ENCODE peak calls at places on chromosomes 11 and 22, in ten cellular contexts. One of them, this sample, is unnamed.

GRCh38 chr11:61974766-61975631 is 7.6 kb upstream of the FTH1 start:
- DNase-seq in chondrocyte: no peak
- DNase-seq in heart right ventricle: no peak
- DNase-seq in pancreas: peak
- DNase-seq in H9: no peak
- DNase-seq in foreskin fibroblast: no peak
- DNase-seq in GM06990: no peak
- DNase-seq in WTC11: no peak
- DNase-seq in cardiac fibroblast: peak
- DNase-seq in tibial nerve: no peak
- DNase-seq in this sample: no peak

GRCh38 chr11:69298778-69299461 is 5.0 kb downstream of the MYEOV start:
- DNase-seq in chondrocyte: peak
- DNase-seq in heart right ventricle: no peak
- DNase-seq in pancreas: no peak
- DNase-seq in H9: no peak
- DNase-seq in foreskin fibroblast: peak
- DNase-seq in GM06990: no peak
- DNase-seq in WTC11: no peak
- DNase-seq in cardiac fibroblast: no peak
- DNase-seq in tibial nerve: no peak
- DNase-seq in this sample: no peak

GRCh38 chr11:11346249-11346648 is 6.8 kb downstream of the CSNK2A3 start:
- DNase-seq in chondrocyte: no peak
- DNase-seq in heart right ventricle: no peak
- DNase-seq in pancreas: no peak
- DNase-seq in H9: no peak
- DNase-seq in foreskin fibroblast: no peak
- DNase-seq in GM06990: no peak
- DNase-seq in WTC11: no peak
- DNase-seq in cardiac fibroblast: no peak
- DNase-seq in tibial nerve: no peak
- DNase-seq in this sample: no peak

GRCh38 chr22:50217543-50218152 is 16.8 kb downstream of the SELENOO start:
- DNase-seq in chondrocyte: no peak
- DNase-seq in heart right ventricle: no peak
- DNase-seq in pancreas: no peak
- DNase-seq in H9: no peak
- DNase-seq in foreskin fibroblast: no peak
- DNase-seq in GM06990: no peak
- DNase-seq in WTC11: no peak
- DNase-seq in cardiac fibroblast: no peak
- DNase-seq in tibial nerve: no peak
- DNase-seq in this sample: no peak

GRCh38 chr22:25644122-25644521 is 79.6 kb downstream of the GRK3 start:
- DNase-seq in chondrocyte: no peak
- DNase-seq in heart right ventricle: peak
- DNase-seq in pancreas: no peak
- DNase-seq in H9: no peak
- DNase-seq in foreskin fibroblast: peak
- DNase-seq in GM06990: no peak
- DNase-seq in WTC11: no peak
- DNase-seq in cardiac fibroblast: peak
- DNase-seq in tibial nerve: no peak
- DNase-seq in this sample: no peak

GRCh38 chr11:22234743-22235142 is 41.9 kb downstream of the ANO5 start:
- DNase-seq in chondrocyte: no peak
- DNase-seq in heart right ventricle: no peak
- DNase-seq in pancreas: no peak
- DNase-seq in H9: peak
- DNase-seq in foreskin fibroblast: no peak
- DNase-seq in GM06990: no peak
- DNase-seq in WTC11: no peak
- DNase-seq in cardiac fibroblast: no peak
- DNase-seq in tibial nerve: no peak
- DNase-seq in this sample: no peak

GRCh38 chr11:119666463-119667131 is 62.4 kb downstream of the NECTIN1 start:
- DNase-seq in chondrocyte: no peak
- DNase-seq in heart right ventricle: peak
- DNase-seq in pancreas: peak
- DNase-seq in H9: peak
- DNase-seq in foreskin fibroblast: peak
- DNase-seq in GM06990: peak
- DNase-seq in WTC11: peak
- DNase-seq in cardiac fibroblast: peak
- DNase-seq in tibial nerve: peak
- DNase-seq in this sample: peak

GRCh38 chr11:132396318-132396717 is 1025.9 kb downstream of the NTM start:
- DNase-seq in chondrocyte: no peak
- DNase-seq in heart right ventricle: no peak
- DNase-seq in pancreas: no peak
- DNase-seq in H9: no peak
- DNase-seq in foreskin fibroblast: no peak
- DNase-seq in GM06990: no peak
- DNase-seq in WTC11: no peak
- DNase-seq in cardiac fibroblast: no peak
- DNase-seq in tibial nerve: no peak
- DNase-seq in this sample: no peak

GRCh38 chr22:48719978-48720661 is 1107.6 kb downstream of the BRD1 start:
- DNase-seq in chondrocyte: peak
- DNase-seq in heart right ventricle: no peak
- DNase-seq in pancreas: no peak
- DNase-seq in H9: peak
- DNase-seq in foreskin fibroblast: no peak
- DNase-seq in GM06990: no peak
- DNase-seq in WTC11: peak
- DNase-seq in cardiac fibroblast: no peak
- DNase-seq in tibial nerve: no peak
- DNase-seq in this sample: peak

GRCh38 chr22:19147193-19147780 is 2.8 kb downstream of the GSC2 start:
- DNase-seq in chondrocyte: no peak
- DNase-seq in heart right ventricle: no peak
- DNase-seq in pancreas: no peak
- DNase-seq in H9: no peak
- DNase-seq in foreskin fibroblast: no peak
- DNase-seq in GM06990: no peak
- DNase-seq in WTC11: peak
- DNase-seq in cardiac fibroblast: no peak
- DNase-seq in tibial nerve: no peak
- DNase-seq in this sample: no peak

GRCh38 chr11:80165763-80166162 is 724.9 kb upstream of the TENM4 start:
- DNase-seq in chondrocyte: no peak
- DNase-seq in heart right ventricle: no peak
- DNase-seq in pancreas: no peak
- DNase-seq in H9: no peak
- DNase-seq in foreskin fibroblast: no peak
- DNase-seq in GM06990: no peak
- DNase-seq in WTC11: no peak
- DNase-seq in cardiac fibroblast: no peak
- DNase-seq in tibial nerve: no peak
- DNase-seq in this sample: no peak

DNA sequence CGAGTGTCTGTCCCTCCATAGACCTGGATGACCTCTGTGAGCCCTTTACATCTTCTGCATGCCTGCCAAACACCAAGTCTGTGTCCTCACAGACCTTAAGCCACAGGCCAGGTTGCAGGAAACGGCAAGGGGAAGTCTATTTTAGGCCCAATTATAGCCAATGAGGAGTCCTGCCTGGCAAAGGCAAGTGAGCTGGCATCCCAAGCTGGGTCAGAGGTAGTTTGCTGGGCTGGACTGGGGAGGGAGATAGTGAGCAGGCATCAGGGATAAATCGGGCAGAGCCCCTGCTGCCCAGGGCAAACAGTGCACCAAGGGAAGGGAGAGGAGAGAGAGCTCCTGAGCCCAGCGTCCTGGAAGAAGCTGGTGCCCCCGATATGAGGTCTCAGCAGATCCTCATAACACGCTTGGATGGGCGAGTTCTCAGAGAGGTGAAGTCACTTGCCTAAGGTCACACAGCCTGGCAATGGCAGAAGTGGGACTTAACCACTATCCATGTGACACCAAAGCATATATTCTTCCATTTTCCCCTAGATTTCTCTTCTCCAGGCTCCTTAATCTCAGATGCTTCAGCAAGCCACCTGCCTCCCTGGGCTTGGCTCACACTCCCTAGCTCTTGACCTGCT is 3.7 kb upstream of the RELT start:
- DNase-seq in chondrocyte: no peak
- DNase-seq in heart right ventricle: no peak
- DNase-seq in pancreas: no peak
- DNase-seq in H9: peak
- DNase-seq in foreskin fibroblast: peak
- DNase-seq in GM06990: no peak
- DNase-seq in WTC11: peak
- DNase-seq in cardiac fibroblast: peak
- DNase-seq in tibial nerve: no peak
- DNase-seq in this sample: peak
- TF ChIP-seq CTCF in chondrocyte: peak
- TF ChIP-seq CTCF in heart right ventricle: no peak
- TF ChIP-seq CTCF in pancreas: no peak
- TF ChIP-seq CTCF in H9: peak
- TF ChIP-seq CTCF in foreskin fibroblast: peak
- TF ChIP-seq CTCF in GM06990: peak
- TF ChIP-seq CTCF in WTC11: no peak
- TF ChIP-seq CTCF in cardiac fibroblast: peak
- TF ChIP-seq CTCF in tibial nerve: no peak
- TF ChIP-seq CTCF in this sample: peak

GRCh38 chr22:45554040-45554406 is 51.3 kb downstream of the FBLN1 start:
- DNase-seq in chondrocyte: peak
- DNase-seq in heart right ventricle: no peak
- DNase-seq in pancreas: no peak
- DNase-seq in H9: no peak
- DNase-seq in foreskin fibroblast: no peak
- DNase-seq in GM06990: no peak
- DNase-seq in WTC11: no peak
- DNase-seq in cardiac fibroblast: no peak
- DNase-seq in tibial nerve: no peak
- DNase-seq in this sample: no peak
- TF ChIP-seq CTCF in chondrocyte: peak
- TF ChIP-seq CTCF in heart right ventricle: no peak
- TF ChIP-seq CTCF in pancreas: no peak
- TF ChIP-seq CTCF in H9: peak
- TF ChIP-seq CTCF in foreskin fibroblast: no peak
- TF ChIP-seq CTCF in GM06990: no peak
- TF ChIP-seq CTCF in WTC11: peak
- TF ChIP-seq CTCF in cardiac fibroblast: no peak
- TF ChIP-seq CTCF in tibial nerve: no peak
- TF ChIP-seq CTCF in this sample: peak

DNA sequence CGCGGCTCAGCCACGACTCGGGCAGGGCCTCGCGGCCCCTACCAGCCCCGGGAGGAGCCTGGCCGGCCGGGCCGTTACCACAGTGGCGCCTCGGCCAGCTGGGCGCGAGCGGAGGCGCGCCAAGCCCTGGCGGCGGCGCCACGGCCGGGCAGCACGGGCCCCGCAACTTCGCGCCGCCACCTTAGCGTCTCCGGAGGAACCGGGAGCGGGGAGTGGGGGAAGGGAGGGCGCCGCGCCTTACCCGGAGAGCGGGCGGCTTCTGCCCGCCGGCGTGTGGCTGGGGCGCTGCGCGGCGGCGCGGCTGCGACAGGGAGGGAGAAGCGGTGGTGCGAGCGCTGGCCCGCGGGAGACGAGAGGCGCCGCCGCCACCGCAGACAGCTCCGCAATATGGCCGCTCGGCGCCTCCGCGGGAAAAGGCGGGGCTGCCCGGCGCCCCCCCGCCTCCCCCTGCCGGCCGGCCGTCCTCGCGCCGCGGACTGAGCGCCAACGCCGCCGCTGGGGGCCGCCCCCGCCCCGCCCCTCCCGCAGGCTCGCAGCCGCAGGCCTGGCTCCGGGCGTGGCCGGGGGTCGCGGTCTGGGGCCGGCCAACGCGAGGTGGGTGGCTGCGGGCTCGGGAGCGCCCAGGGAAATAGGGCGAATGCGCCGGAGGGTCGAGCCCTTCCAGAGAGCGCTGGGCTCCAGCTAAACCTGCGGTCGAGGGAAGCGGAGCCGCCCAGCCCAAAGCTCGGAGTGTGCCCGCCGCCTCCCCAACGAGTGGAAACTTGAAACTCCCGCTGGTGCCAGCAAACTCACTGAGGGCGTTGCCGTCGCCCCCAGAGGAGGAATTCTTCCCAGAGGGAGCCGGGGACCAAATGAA is at the start of gene RDX:
- DNase-seq in chondrocyte: peak
- DNase-seq in heart right ventricle: peak
- DNase-seq in pancreas: peak
- DNase-seq in H9: peak
- DNase-seq in foreskin fibroblast: peak
- DNase-seq in GM06990: peak
- DNase-seq in WTC11: peak
- DNase-seq in cardiac fibroblast: peak
- DNase-seq in tibial nerve: peak
- DNase-seq in this sample: peak
- TF ChIP-seq CTCF in chondrocyte: peak
- TF ChIP-seq CTCF in heart right ventricle: peak
- TF ChIP-seq CTCF in pancreas: no peak
- TF ChIP-seq CTCF in H9: no peak
- TF ChIP-seq CTCF in foreskin fibroblast: no peak
- TF ChIP-seq CTCF in GM06990: no peak
- TF ChIP-seq CTCF in WTC11: no peak
- TF ChIP-seq CTCF in cardiac fibroblast: no peak
- TF ChIP-seq CTCF in tibial nerve: peak
- TF ChIP-seq CTCF in this sample: no peak

GRCh38 chr22:21779444-21779843 is 43.9 kb upstream of the YPEL1 start:
- DNase-seq in chondrocyte: no peak
- DNase-seq in heart right ventricle: no peak
- DNase-seq in pancreas: no peak
- DNase-seq in H9: no peak
- DNase-seq in foreskin fibroblast: no peak
- DNase-seq in GM06990: no peak
- DNase-seq in WTC11: no peak
- DNase-seq in cardiac fibroblast: no peak
- DNase-seq in tibial nerve: no peak
- DNase-seq in this sample: no peak

GRCh38 chr22:21771631-21771976 is 36.0 kb upstream of the YPEL1 start:
- DNase-seq in chondrocyte: no peak
- DNase-seq in heart right ventricle: no peak
- DNase-seq in pancreas: no peak
- DNase-seq in H9: no peak
- DNase-seq in foreskin fibroblast: no peak
- DNase-seq in GM06990: no peak
- DNase-seq in WTC11: no peak
- DNase-seq in cardiac fibroblast: no peak
- DNase-seq in tibial nerve: no peak
- DNase-seq in this sample: no peak

GRCh38 chr22:21778705-21779363 is 43.2 kb upstream of the YPEL1 start:
- DNase-seq in chondrocyte: no peak
- DNase-seq in heart right ventricle: no peak
- DNase-seq in pancreas: no peak
- DNase-seq in H9: no peak
- DNase-seq in foreskin fibroblast: peak
- DNase-seq in GM06990: no peak
- DNase-seq in WTC11: no peak
- DNase-seq in cardiac fibroblast: peak
- DNase-seq in tibial nerve: no peak
- DNase-seq in this sample: no peak

GRCh38 chr22:21780259-21780658 is 44.7 kb upstream of the YPEL1 start:
- DNase-seq in chondrocyte: no peak
- DNase-seq in heart right ventricle: no peak
- DNase-seq in pancreas: no peak
- DNase-seq in H9: no peak
- DNase-seq in foreskin fibroblast: no peak
- DNase-seq in GM06990: no peak
- DNase-seq in WTC11: no peak
- DNase-seq in cardiac fibroblast: no peak
- DNase-seq in tibial nerve: no peak
- DNase-seq in this sample: no peak

GRCh38 chr22:21775061-21775460 is 39.5 kb upstream of the YPEL1 start:
- DNase-seq in chondrocyte: no peak
- DNase-seq in heart right ventricle: no peak
- DNase-seq in pancreas: no peak
- DNase-seq in H9: no peak
- DNase-seq in foreskin fibroblast: peak
- DNase-seq in GM06990: no peak
- DNase-seq in WTC11: no peak
- DNase-seq in cardiac fibroblast: peak
- DNase-seq in tibial nerve: no peak
- DNase-seq in this sample: no peak
- TF ChIP-seq CTCF in chondrocyte: peak
- TF ChIP-seq CTCF in heart right ventricle: no peak
- TF ChIP-seq CTCF in pancreas: no peak
- TF ChIP-seq CTCF in H9: no peak
- TF ChIP-seq CTCF in foreskin fibroblast: no peak
- TF ChIP-seq CTCF in GM06990: no peak
- TF ChIP-seq CTCF in WTC11: no peak
- TF ChIP-seq CTCF in cardiac fibroblast: no peak
- TF ChIP-seq CTCF in tibial nerve: no peak
- TF ChIP-seq CTCF in this sample: peak